ENCODE peak calls at places on chromosomes 2 and 18, in four cellular contexts. One of them, this sample, is unnamed. For H3K36me3, the result is how much of the 10 kb centered on the place peaks cover.

GRCh38 chr2:55734726-55735125 is 41.1 kb upstream of the PNPT1 start:
- DNase-seq in right lobe of liver: no peak
- DNase-seq in GM23338: no peak
- DNase-seq in ascending aorta: no peak
- DNase-seq in this sample: no peak

GRCh38 chr2:226995625-226996041 is 159.8 kb downstream of the RHBDD1 start:
- DNase-seq in right lobe of liver: peak
- DNase-seq in ascending aorta: no peak
- DNase-seq in GM23338: no peak
- DNase-seq in this sample: no peak

GRCh38 chr2:96819101-96819875 is 3.2 kb downstream of the CNNM3 start:
- DNase-seq in GM23338: no peak
- DNase-seq in ascending aorta: no peak
- DNase-seq in right lobe of liver: peak
- DNase-seq in this sample: peak

GRCh38 chr2:29749041-29749440 is 172.3 kb downstream of the ALK start:
- DNase-seq in ascending aorta: no peak
- DNase-seq in right lobe of liver: no peak
- DNase-seq in GM23338: no peak
- DNase-seq in this sample: no peak

GRCh38 chr2:25341753-25342371 is at the start of gene DNMT3A:
- DNase-seq in GM23338: peak
- DNase-seq in ascending aorta: no peak
- DNase-seq in right lobe of liver: peak
- DNase-seq in this sample: peak

GRCh38 chr2:125373293-125373692 is 1282.7 kb upstream of the GYPC start:
- DNase-seq in GM23338: no peak
- DNase-seq in right lobe of liver: no peak
- DNase-seq in ascending aorta: no peak
- DNase-seq in this sample: no peak

GRCh38 chr2:238684362-238685326 is 163.2 kb upstream of the TWIST2 start:
- DNase-seq in right lobe of liver: no peak
- DNase-seq in ascending aorta: no peak
- DNase-seq in GM23338: no peak
- DNase-seq in this sample: no peak

GRCh38 chr2:103423100-103423499 is 661.3 kb downstream of the TMEM182 start:
- DNase-seq in right lobe of liver: no peak
- DNase-seq in ascending aorta: no peak
- DNase-seq in GM23338: no peak
- DNase-seq in this sample: no peak

GRCh38 chr2:175600024-175600831 is 401.8 kb downstream of the LNPK start:
- DNase-seq in GM23338: no peak
- DNase-seq in right lobe of liver: no peak
- DNase-seq in ascending aorta: no peak
- DNase-seq in this sample: no peak

GRCh38 chr2:63594622-63595021 is 5.9 kb downstream of the MDH1 start:
- DNase-seq in GM23338: no peak
- DNase-seq in right lobe of liver: no peak
- DNase-seq in ascending aorta: no peak
- DNase-seq in this sample: no peak

GRCh38 chr2:8882094-8882493 is 44.7 kb upstream of the KIDINS220 start:
- DNase-seq in ascending aorta: no peak
- DNase-seq in right lobe of liver: no peak
- DNase-seq in GM23338: peak
- DNase-seq in this sample: no peak

GRCh38 chr2:170324640-170325046 is 146.7 kb downstream of the MYO3B start:
- DNase-seq in right lobe of liver: no peak
- DNase-seq in ascending aorta: no peak
- DNase-seq in GM23338: peak
- DNase-seq in this sample: peak

GRCh38 chr18:47109720-47110119 is 40.6 kb downstream of the HDHD2 start:
- DNase-seq in right lobe of liver: no peak
- DNase-seq in GM23338: no peak
- DNase-seq in ascending aorta: no peak
- DNase-seq in this sample: no peak

GRCh38 chr18:52288403-52289004 is 51.5 kb upstream of the DCC start:
- DNase-seq in right lobe of liver: peak
- DNase-seq in GM23338: peak
- DNase-seq in ascending aorta: no peak
- DNase-seq in this sample: peak

GRCh38 chr2:71467180-71467815 is 13.9 kb downstream of the DYSF start:
- DNase-seq in GM23338: no peak
- DNase-seq in ascending aorta: no peak
- DNase-seq in right lobe of liver: no peak
- DNase-seq in this sample: no peak

GRCh38 chr18:74217476-74218143 is 69.3 kb downstream of the TIMM21 start:
- DNase-seq in ascending aorta: no peak
- DNase-seq in right lobe of liver: peak
- DNase-seq in GM23338: no peak
- DNase-seq in this sample: no peak

GRCh38 chr2:168912466-168913170 is 11.5 kb downstream of the G6PC2 start:
- DNase-seq in right lobe of liver: peak
- DNase-seq in ascending aorta: no peak
- DNase-seq in GM23338: peak
- DNase-seq in this sample: no peak

GRCh38 chr2:145919507-145919906 is 1399.6 kb upstream of the ZEB2 start:
- DNase-seq in right lobe of liver: no peak
- DNase-seq in ascending aorta: no peak
- DNase-seq in GM23338: no peak
- DNase-seq in this sample: no peak

GRCh38 chr2:33425660-33426059 is 50.8 kb upstream of the RASGRP3 start:
- DNase-seq in right lobe of liver: no peak
- DNase-seq in ascending aorta: no peak
- DNase-seq in GM23338: no peak
- DNase-seq in this sample: no peak

GRCh38 chr2:39416172-39416571 is 20.9 kb downstream of the MAP4K3 start:
- DNase-seq in GM23338: no peak
- DNase-seq in ascending aorta: no peak
- DNase-seq in right lobe of liver: no peak
- DNase-seq in this sample: no peak

GRCh38 chr2:165274698-165275097 is 35.5 kb downstream of the SCN2A start:
- DNase-seq in right lobe of liver: no peak
- DNase-seq in ascending aorta: no peak
- DNase-seq in GM23338: no peak
- DNase-seq in this sample: no peak

GRCh38 chr2:25690058-25690457 is 16.7 kb upstream of the DTNB start:
- DNase-seq in right lobe of liver: no peak
- DNase-seq in GM23338: no peak
- DNase-seq in ascending aorta: no peak
- DNase-seq in this sample: no peak

GRCh38 chr2:111100087-111100764 is 20.5 kb upstream of the BCL2L11 start:
- DNase-seq in GM23338: no peak
- DNase-seq in ascending aorta: no peak
- DNase-seq in right lobe of liver: no peak
- DNase-seq in this sample: no peak

GRCh38 chr2:115910270-115910669 is 1467.8 kb downstream of the DPP10 start:
- DNase-seq in ascending aorta: no peak
- DNase-seq in right lobe of liver: no peak
- DNase-seq in GM23338: peak
- DNase-seq in this sample: no peak

GRCh38 chr2:11123856-11124759 is 31.2 kb upstream of the SLC66A3 start:
- DNase-seq in right lobe of liver: peak
- DNase-seq in GM23338: peak
- DNase-seq in ascending aorta: no peak
- DNase-seq in this sample: peak

GRCh38 chr2:225041871-225042799 is at the start of gene DOCK10:
- DNase-seq in GM23338: peak
- DNase-seq in right lobe of liver: peak
- DNase-seq in ascending aorta: no peak
- DNase-seq in this sample: peak

GRCh38 chr2:53970095-53970897 is 497 bp downstream of the PSME4 start:
- DNase-seq in right lobe of liver: no peak
- DNase-seq in GM23338: peak
- DNase-seq in ascending aorta: no peak
- DNase-seq in this sample: no peak

GRCh38 chr2:184875911-184876310 is 277.6 kb downstream of the ZNF804A start:
- DNase-seq in right lobe of liver: no peak
- DNase-seq in ascending aorta: no peak
- DNase-seq in GM23338: peak
- DNase-seq in this sample: no peak

GRCh38 chr2:36770542-36771287 is 74.2 kb downstream of the VIT start:
- DNase-seq in ascending aorta: no peak
- DNase-seq in right lobe of liver: no peak
- DNase-seq in GM23338: peak
- DNase-seq in this sample: no peak

GRCh38 chr2:120177011-120177621 is 46.1 kb downstream of the TMEM185B start:
- DNase-seq in ascending aorta: peak
- DNase-seq in GM23338: peak
- DNase-seq in right lobe of liver: peak
- DNase-seq in this sample: peak

GRCh38 chr2:96618599-96619283 is 19.4 kb downstream of the KANSL3 start:
- DNase-seq in GM23338: no peak
- DNase-seq in ascending aorta: no peak
- DNase-seq in right lobe of liver: no peak
- DNase-seq in this sample: no peak

GRCh38 chr2:10452334-10452733 is 4.2 kb upstream of the ODC1 start:
- DNase-seq in right lobe of liver: peak
- DNase-seq in ascending aorta: no peak
- DNase-seq in GM23338: no peak
- DNase-seq in this sample: peak

GRCh38 chr18:28108801-28109200 is 68.1 kb downstream of the CDH2 start:
- DNase-seq in ascending aorta: no peak
- DNase-seq in GM23338: no peak
- DNase-seq in right lobe of liver: no peak
- DNase-seq in this sample: no peak

GRCh38 chr2:219687266-219687665 is 59.8 kb downstream of the SLC4A3 start:
- DNase-seq in ascending aorta: no peak
- DNase-seq in GM23338: no peak
- DNase-seq in right lobe of liver: no peak
- DNase-seq in this sample: no peak

GRCh38 chr2:240888130-240888889 is 7.6 kb downstream of the MAB21L4 start:
- DNase-seq in ascending aorta: no peak
- DNase-seq in GM23338: peak
- DNase-seq in right lobe of liver: peak
- DNase-seq in this sample: no peak

GRCh38 chr2:121442889-121443288 is 87.8 kb upstream of the RNU4ATAC start:
- DNase-seq in right lobe of liver: no peak
- DNase-seq in ascending aorta: no peak
- DNase-seq in GM23338: no peak
- DNase-seq in this sample: no peak
- H3K36me3 ChIP-seq in right lobe of liver: under half
- H3K36me3 ChIP-seq in ascending aorta: under half
- H3K36me3 ChIP-seq in GM23338: under half
- H3K36me3 ChIP-seq in this sample: under half

GRCh38 chr2:979286-979928 is 28.8 kb downstream of the SNTG2 start:
- DNase-seq in GM23338: no peak
- DNase-seq in ascending aorta: no peak
- DNase-seq in right lobe of liver: no peak
- DNase-seq in this sample: no peak
- H3K4me3 ChIP-seq in GM23338: no peak
- H3K4me3 ChIP-seq in ascending aorta: no peak
- H3K4me3 ChIP-seq in right lobe of liver: no peak
- H3K4me3 ChIP-seq in this sample: no peak

DNA sequence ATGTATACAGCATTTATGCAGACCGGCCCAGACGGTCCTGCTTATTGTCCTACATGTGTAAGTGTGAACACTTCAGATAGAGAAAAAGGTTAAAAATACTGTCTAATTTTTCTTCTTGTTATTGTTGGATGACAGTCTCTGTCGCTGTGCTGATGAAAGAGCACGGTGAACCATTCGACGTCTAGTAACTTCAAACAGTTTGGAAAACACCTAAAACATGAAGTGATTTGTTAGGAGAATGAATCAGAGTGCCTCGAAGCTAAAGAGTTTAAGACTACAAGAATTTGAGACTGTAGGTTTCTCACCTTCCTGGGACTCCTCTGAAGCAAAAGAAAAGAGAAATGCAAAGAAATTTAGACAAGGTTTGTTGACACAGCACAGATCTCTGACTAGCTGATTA is 80.7 kb downstream of the ATL2 start:
- DNase-seq in right lobe of liver: no peak
- DNase-seq in GM23338: no peak
- DNase-seq in ascending aorta: no peak
- DNase-seq in this sample: no peak
- H3K36me3 ChIP-seq in right lobe of liver: under half
- H3K36me3 ChIP-seq in GM23338: under half
- H3K36me3 ChIP-seq in ascending aorta: under half
- H3K36me3 ChIP-seq in this sample: half or more

DNA sequence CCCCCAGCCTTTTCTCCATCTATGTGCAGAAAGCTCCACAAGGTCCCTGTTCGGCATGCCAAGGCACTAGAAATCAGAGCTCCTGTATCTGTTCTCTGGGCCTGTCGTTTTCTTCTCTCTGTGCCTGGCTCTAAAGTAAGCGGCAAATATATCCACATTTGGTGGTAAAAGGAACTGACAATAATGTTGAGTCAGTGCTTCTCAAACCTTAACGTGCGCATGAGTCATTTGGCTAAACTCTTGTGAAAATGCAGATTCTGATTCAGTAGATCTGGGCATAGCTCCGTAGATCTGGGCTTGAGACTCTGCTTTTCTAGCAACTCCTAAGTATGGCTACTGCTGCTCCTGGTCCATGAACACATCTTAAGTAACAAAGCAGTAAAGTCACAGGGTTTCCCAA is 16.5 kb upstream of the ACSL3 start:
- DNase-seq in GM23338: no peak
- DNase-seq in right lobe of liver: no peak
- DNase-seq in ascending aorta: no peak
- DNase-seq in this sample: no peak
- H3K4me3 ChIP-seq in GM23338: no peak
- H3K4me3 ChIP-seq in right lobe of liver: no peak
- H3K4me3 ChIP-seq in ascending aorta: no peak
- H3K4me3 ChIP-seq in this sample: no peak

GRCh38 chr2:216446343-216446742 is 34.1 kb downstream of the SMARCAL1 start:
- DNase-seq in ascending aorta: no peak
- DNase-seq in GM23338: no peak
- DNase-seq in right lobe of liver: no peak
- DNase-seq in this sample: no peak

GRCh38 chr2:216447293-216447692 is 35.0 kb downstream of the SMARCAL1 start:
- DNase-seq in ascending aorta: no peak
- DNase-seq in GM23338: no peak
- DNase-seq in right lobe of liver: no peak
- DNase-seq in this sample: no peak

GRCh38 chr2:216450346-216450745 is 38.1 kb downstream of the SMARCAL1 start:
- DNase-seq in GM23338: no peak
- DNase-seq in ascending aorta: no peak
- DNase-seq in right lobe of liver: no peak
- DNase-seq in this sample: no peak

GRCh38 chr2:216450784-216451183 is 38.5 kb downstream of the SMARCAL1 start:
- DNase-seq in ascending aorta: no peak
- DNase-seq in GM23338: no peak
- DNase-seq in right lobe of liver: no peak
- DNase-seq in this sample: no peak

GRCh38 chr2:216448829-216449228 is 36.5 kb downstream of the SMARCAL1 start:
- DNase-seq in right lobe of liver: no peak
- DNase-seq in GM23338: no peak
- DNase-seq in ascending aorta: no peak
- DNase-seq in this sample: no peak
- H3K36me3 ChIP-seq in right lobe of liver: under half
- H3K36me3 ChIP-seq in GM23338: under half
- H3K36me3 ChIP-seq in ascending aorta: half or more
- H3K36me3 ChIP-seq in this sample: under half

This sample was measured in Peyer's patch.